ENCODE peak calls at places on chromosome 2, in seven cellular contexts. C is IMR-90, Y is H1, K is H9, J is mesendoderm, R is mesenchymal stem cell, L is trophoblast cell. B is an unnamed sample.

GRCh38 chr2:65436825-65437221 is 4.4 kb upstream of the SPRED2 start:
- DNase-seq in C (no peak), Y (no peak), K (no peak), J (peak; percentile 71), R (no peak), L (no peak), B (no peak)

GRCh38 chr2:30252723-30253688 is 21.7 kb downstream of the LBH start:
- DNase-seq in C (peak; percentile 85), Y (no peak), K (no peak), J (peak; percentile 79), R (peak; percentile 92), L (peak; percentile 94), B (no peak)

GRCh38 chr2:196177124-196177523 is 5.7 kb upstream of the STK17B start:
- DNase-seq in C (no peak), Y (no peak), K (no peak), J (peak; percentile 44), R (no peak), L (no peak), B (no peak)

GRCh38 chr2:220081171-220081570 is 453.7 kb downstream of the SLC4A3 start:
- DNase-seq in C (no peak), Y (no peak), K (no peak), J (peak; percentile 82), R (no peak), L (no peak), B (no peak)

GRCh38 chr2:44787663-44788062 is 153.8 kb upstream of the SIX3 start:
- DNase-seq in C (no peak), Y (no peak), K (no peak), J (no peak), R (no peak), L (no peak), B (no peak)

GRCh38 chr2:9545502-9545901 is 10.1 kb downstream of the ADAM17 start:
- DNase-seq in C (no peak), Y (no peak), K (no peak), J (no peak), R (no peak), L (no peak), B (no peak)

GRCh38 chr2:26469092-26469710 is 8.7 kb downstream of the OTOF start:
- DNase-seq in C (peak; percentile 59), Y (peak; percentile 75), K (peak; percentile 80), J (peak; percentile 88), R (peak; percentile 28), L (peak; percentile 64), B (peak; percentile 62)

GRCh38 chr2:44942304-44943030 is 965 bp downstream of the SIX3 start:
- DNase-seq in C (no peak), Y (no peak), K (peak; percentile 49), J (peak; percentile 66), R (no peak), L (no peak), B (no peak)

GRCh38 chr2:17851731-17852585 is 26.5 kb upstream of the KCNS3 start:
- DNase-seq in C (peak; percentile 69), Y (no peak), K (peak; percentile 63), J (peak; percentile 65), R (peak; percentile 67), L (peak; percentile 16), B (peak; percentile 46)

GRCh38 chr2:238255146-238255545 is 15.3 kb upstream of the HES6 start:
- DNase-seq in C (no peak), Y (no peak), K (no peak), J (no peak), R (no peak), L (no peak), B (no peak)

GRCh38 chr2:156005999-156006712 is 326.4 kb downstream of the NR4A2 start:
- DNase-seq in C (no peak), Y (no peak), K (peak; percentile 57), J (peak; percentile 56), R (no peak), L (no peak), B (no peak)

GRCh38 chr2:132978840-132979239 is 308.8 kb upstream of the LYPD1 start:
- DNase-seq in C (no peak), Y (no peak), K (no peak), J (no peak), R (no peak), L (no peak), B (no peak)

GRCh38 chr2:161946489-161947107 is 127.4 kb downstream of the DPP4 start:
- DNase-seq in C (peak; percentile 28), Y (no peak), K (no peak), J (peak; percentile 26), R (peak; percentile 30), L (peak; percentile 16), B (peak; percentile 12)

GRCh38 chr2:3463156-3463835 is 56.0 kb downstream of the ADI1 start:
- DNase-seq in C (no peak), Y (no peak), K (no peak), J (no peak), R (no peak), L (no peak), B (no peak)
- H2AK5ac ChIP-seq in C (no peak overlapping the region), Y (no peak overlapping the region), K (no peak overlapping the region), J (no peak overlapping the region), R (no peak overlapping the region), L (no peak overlapping the region), B (no peak overlapping the region)

GRCh38 chr2:69452687-69453086 is 15.5 kb upstream of the NFU1 start:
- DNase-seq in C (no peak), Y (no peak), K (no peak), J (no peak), R (no peak), L (no peak), B (no peak)

GRCh38 chr2:69454976-69455375 is 17.7 kb upstream of the NFU1 start:
- DNase-seq in C (no peak), Y (no peak), K (no peak), J (no peak), R (no peak), L (no peak), B (no peak)

GRCh38 chr2:69456154-69456553 is 18.9 kb upstream of the NFU1 start:
- DNase-seq in C (no peak), Y (no peak), K (no peak), J (no peak), R (no peak), L (no peak), B (no peak)

GRCh38 chr2:69450735-69451416 is 13.6 kb upstream of the NFU1 start:
- DNase-seq in C (no peak), Y (peak; percentile 38), K (no peak), J (peak; percentile 93), R (no peak), L (peak; percentile 98), B (no peak)

DNA sequence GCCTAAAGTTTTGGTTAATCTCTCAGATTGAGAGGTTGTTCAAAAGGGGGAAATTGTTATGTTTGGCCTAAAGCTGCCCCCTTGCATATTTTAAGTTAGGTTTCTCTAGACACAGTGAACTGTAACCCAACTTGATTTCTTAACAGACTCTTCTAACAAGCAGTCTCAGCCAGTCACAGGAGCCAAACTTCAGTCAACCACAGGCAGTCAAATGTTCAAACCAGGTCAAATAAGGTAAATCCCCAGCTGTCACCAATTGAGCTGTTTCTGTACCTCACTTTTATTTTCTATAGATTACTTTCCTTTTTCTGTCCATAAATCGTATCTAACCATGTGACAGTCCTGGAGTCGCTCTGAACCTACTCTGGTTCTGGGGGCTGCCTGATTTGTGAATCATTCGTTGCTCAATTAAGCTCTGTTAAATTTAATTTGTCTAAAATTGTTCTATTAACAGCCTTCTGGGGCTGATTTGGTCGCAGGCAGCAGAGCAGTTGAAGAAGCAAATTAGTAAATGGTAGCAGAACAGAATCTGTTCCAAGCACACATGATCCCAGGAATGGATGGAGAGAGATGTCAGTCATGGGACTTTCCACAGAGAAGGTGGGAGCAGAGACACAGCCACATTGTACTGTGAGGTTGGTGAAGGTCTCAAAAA is 16.4 kb upstream of the NFU1 start:
- DNase-seq in C (no peak), Y (no peak), K (no peak), J (no peak), R (no peak), L (no peak), B (no peak)
- H2AK5ac ChIP-seq in C (no peak overlapping the region), Y (no peak overlapping the region), K (no peak overlapping the region), J (no peak overlapping the region), R (no peak overlapping the region), L (no peak overlapping the region), B (no peak overlapping the region)

GRCh38 chr2:61662990-61663389 is 124.8 kb upstream of the XPO1 start:
- DNase-seq in C (no peak), Y (no peak), K (no peak), J (no peak), R (no peak), L (no peak), B (no peak)

GRCh38 chr2:61660511-61661388 is 122.6 kb upstream of the XPO1 start:
- DNase-seq in C (no peak), Y (no peak), K (no peak), J (no peak), R (peak; percentile 44), L (no peak), B (no peak)

GRCh38 chr2:61664190-61664589 is 126.0 kb upstream of the XPO1 start:
- DNase-seq in C (no peak), Y (no peak), K (no peak), J (no peak), R (no peak), L (no peak), B (no peak)

DNA sequence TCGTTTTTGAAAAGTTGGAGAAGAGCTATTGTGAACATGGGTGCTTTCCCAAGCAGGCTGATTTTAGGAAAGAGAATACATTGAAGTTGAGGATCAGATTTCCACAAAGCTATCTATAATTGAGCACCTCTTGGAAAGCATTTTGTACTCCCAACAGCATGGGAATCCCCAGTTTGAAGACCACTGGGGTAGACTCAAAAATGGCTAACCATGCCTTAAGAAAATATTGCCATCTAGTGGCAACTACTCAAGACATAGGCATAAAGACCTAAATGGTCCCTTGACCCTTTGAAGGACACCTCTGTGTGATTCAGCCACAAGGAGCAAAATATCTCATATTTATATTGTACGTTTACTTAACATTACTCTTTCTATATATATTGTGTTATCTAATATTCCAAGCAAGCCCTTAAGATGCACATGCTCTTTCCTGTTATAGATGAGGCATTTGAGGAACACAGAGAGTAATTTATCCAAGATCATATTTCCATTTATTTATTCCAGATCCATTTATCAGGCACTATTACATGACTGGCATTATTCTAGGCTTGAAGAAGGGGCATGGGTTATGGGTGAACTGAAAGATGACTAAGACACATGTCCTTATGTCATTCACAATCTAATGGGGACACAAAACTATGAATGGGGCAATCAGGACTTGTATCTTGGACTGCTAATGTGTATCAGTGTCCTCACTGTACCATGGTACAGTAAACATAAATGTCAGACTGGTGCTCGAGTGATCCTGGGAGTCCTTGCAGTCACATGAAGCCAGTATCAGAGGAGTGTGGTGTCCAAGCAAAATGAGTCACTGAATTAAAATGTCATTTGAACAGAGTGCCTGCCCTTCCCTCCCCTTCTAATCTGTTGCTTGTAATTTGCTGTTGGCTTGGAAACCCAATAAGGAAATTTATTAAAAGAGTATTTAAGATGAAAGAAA is 121.0 kb upstream of the XPO1 start:
- DNase-seq in C (peak; percentile 61), Y (peak; percentile 9), K (no peak), J (peak; percentile 82), R (peak; percentile 60), L (peak; percentile 12), B (peak; percentile 20)
- H2AK5ac ChIP-seq in C (no peak overlapping the region), Y (no peak overlapping the region), K (no peak overlapping the region), J (no peak overlapping the region), R (no peak overlapping the region), L (no peak overlapping the region), B (no peak overlapping the region)

GRCh38 chr2:140451324-140451723 is 1671.1 kb upstream of the NXPH2 start:
- DNase-seq in C (no peak), Y (no peak), K (no peak), J (no peak), R (no peak), L (no peak), B (no peak)

GRCh38 chr2:140457483-140457882 is 1673.3 kb downstream of the LRP1B start:
- DNase-seq in C (no peak), Y (no peak), K (no peak), J (no peak), R (no peak), L (no peak), B (no peak)

GRCh38 chr2:140454717-140455116 is 1674.5 kb upstream of the NXPH2 start:
- DNase-seq in C (peak; percentile 76), Y (no peak), K (no peak), J (no peak), R (peak; percentile 86), L (no peak), B (no peak)

GRCh38 chr2:140455312-140455711 is 1675.1 kb upstream of the NXPH2 start:
- DNase-seq in C (no peak), Y (no peak), K (no peak), J (no peak), R (no peak), L (no peak), B (no peak)
- H2AK5ac ChIP-seq in C (no peak overlapping the region), Y (no peak overlapping the region), K (no peak overlapping the region), J (no peak overlapping the region), R (no peak overlapping the region), L (no peak overlapping the region), B (no peak overlapping the region)

B was measured in neuronal stem cell.